ENCODE peak calls at places on chromosomes 7 and 10, in nine cellular contexts. N, E, B, A, M, X, Z, W and L are unnamed samples.

GRCh38 chr10:103800789-103801540 is 54.4 kb downstream of the SH3PXD2A start:
- DNase-seq in A (no peak), E (no peak), Z (no peak), N (peak), W (no peak), X (no peak), M (no peak), B (peak), L (peak)

GRCh38 chr10:125389648-125390047 is 229.3 kb upstream of the CTBP2 start:
- DNase-seq in Z (no peak), B (no peak), W (no peak), N (no peak), A (no peak), X (no peak), E (no peak), M (no peak), L (no peak)

GRCh38 chr10:133394801-133395221 is 854 bp downstream of the MTG1 start:
- DNase-seq in M (no peak), N (no peak), E (no peak), X (no peak), Z (no peak), W (no peak), A (peak), B (no peak), L (no peak)

GRCh38 chr10:44963772-44964633 is 4.4 kb downstream of the RASSF4 start:
- DNase-seq in B (no peak), M (peak), E (no peak), Z (peak), N (no peak), A (peak), X (peak), W (no peak), L (no peak)

GRCh38 chr7:8931906-8932646 is 498.7 kb downstream of the NXPH1 start:
- DNase-seq in N (no peak), Z (no peak), E (no peak), B (no peak), X (no peak), M (no peak), W (no peak), A (no peak), L (no peak)

GRCh38 chr10:11553773-11554381 is 57.6 kb downstream of the USP6NL start:
- DNase-seq in E (no peak), A (no peak), W (no peak), X (no peak), B (peak), Z (no peak), N (no peak), M (no peak), L (no peak)

GRCh38 chr10:116306847-116307246 is 17.4 kb upstream of the CCDC172 start:
- DNase-seq in B (no peak), X (no peak), M (no peak), N (no peak), Z (no peak), A (no peak), E (no peak), W (no peak), L (no peak)

GRCh38 chr10:132470306-132471124 is 67.1 kb upstream of the INPP5A start:
- DNase-seq in B (no peak), Z (no peak), M (no peak), X (peak), E (peak), A (peak), N (no peak), W (no peak), L (no peak)

GRCh38 chr10:6200588-6201510 is 1.9 kb upstream of the PFKFB3 start:
- DNase-seq in E (no peak), A (no peak), Z (peak), N (no peak), M (peak), B (peak), W (no peak), X (peak), L (peak)

GRCh38 chr7:157284229-157285014 is 52.4 kb upstream of the DNAJB6 start:
- DNase-seq in W (no peak), Z (no peak), B (no peak), X (no peak), M (no peak), N (no peak), E (no peak), A (no peak), L (no peak)

GRCh38 chr10:132421377-132422168 is 24.6 kb downstream of the PWWP2B start:
- DNase-seq in X (peak), W (no peak), Z (peak), E (no peak), M (no peak), B (peak), N (peak), A (peak), L (peak)

GRCh38 chr7:131538791-131539179 is 17.6 kb downstream of the PODXL start:
- DNase-seq in E (no peak), A (peak), W (no peak), M (no peak), Z (peak), X (peak), N (no peak), B (no peak), L (no peak)

GRCh38 chr7:130008941-130009847 is 42.0 kb downstream of the ZC3HC1 start:
- DNase-seq in A (peak), E (no peak), M (peak), Z (no peak), W (no peak), B (no peak), X (no peak), N (peak), L (peak)

GRCh38 chr7:97117372-97118188 is at the start of gene SDHAF3:
- DNase-seq in A (peak), E (peak), Z (peak), M (peak), N (peak), B (peak), X (peak), W (peak), L (peak)
- TF ChIP-seq CTCF in A (peak), E (no peak), Z (no peak), M (no peak), N (peak), B (no peak), X (no peak), W (peak), L (peak)

DNA sequence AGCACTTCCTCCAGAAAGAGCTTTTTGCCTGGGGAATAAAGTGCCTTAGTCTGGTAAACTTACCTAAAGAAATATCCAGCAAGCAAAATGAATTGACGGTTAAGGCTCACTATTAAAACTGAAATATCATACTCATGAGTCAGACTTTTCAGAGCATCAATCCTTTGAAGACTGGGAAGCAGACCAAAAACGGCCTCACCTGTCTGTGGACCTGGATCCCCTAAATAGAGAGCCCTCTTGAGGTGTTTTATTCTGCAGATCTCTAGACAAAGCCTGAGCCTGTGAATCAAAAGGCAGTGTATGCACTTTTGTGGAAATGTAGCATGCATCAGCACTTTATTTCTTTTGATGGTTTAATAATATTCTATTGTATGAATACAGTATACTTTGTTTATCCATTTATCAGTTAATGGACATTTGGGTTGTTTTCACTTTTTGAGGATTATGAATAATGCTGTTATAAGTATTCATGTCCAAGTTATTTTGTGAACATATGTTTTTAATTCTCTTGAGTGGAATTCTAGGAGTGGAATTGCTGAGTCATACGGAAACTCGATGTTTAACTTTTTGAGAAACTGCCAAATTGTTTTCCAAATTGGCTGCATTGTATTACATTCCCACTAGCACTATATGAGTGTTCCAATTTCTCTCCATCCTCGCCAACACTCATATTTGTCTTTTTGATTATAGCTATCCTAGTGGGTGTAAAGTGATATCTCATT is 449.0 kb upstream of the IGFBP3 start:
- DNase-seq in Z (no peak), N (peak), W (peak), B (no peak), A (no peak), X (no peak), E (peak), M (no peak), L (peak)
- TF ChIP-seq CTCF in Z (no peak), N (no peak), W (no peak), B (no peak), A (no peak), X (no peak), E (no peak), M (no peak), L (no peak)

GRCh38 chr7:28882896-28883470 is 75.1 kb downstream of the TRIL start:
- DNase-seq in A (no peak), Z (no peak), E (no peak), X (no peak), B (no peak), W (no peak), M (no peak), N (no peak), L (no peak)

GRCh38 chr7:28873410-28873809 is 84.7 kb downstream of the TRIL start:
- DNase-seq in N (no peak), M (no peak), B (no peak), X (no peak), A (no peak), W (no peak), Z (no peak), E (no peak), L (no peak)

GRCh38 chr7:28879105-28879504 is 79.0 kb downstream of the TRIL start:
- DNase-seq in M (no peak), N (no peak), A (no peak), E (no peak), X (no peak), W (no peak), Z (no peak), B (no peak), L (no peak)
- TF ChIP-seq CTCF in M (no peak), N (no peak), A (no peak), E (peak), X (no peak), W (no peak), Z (no peak), B (no peak), L (no peak)

DNA sequence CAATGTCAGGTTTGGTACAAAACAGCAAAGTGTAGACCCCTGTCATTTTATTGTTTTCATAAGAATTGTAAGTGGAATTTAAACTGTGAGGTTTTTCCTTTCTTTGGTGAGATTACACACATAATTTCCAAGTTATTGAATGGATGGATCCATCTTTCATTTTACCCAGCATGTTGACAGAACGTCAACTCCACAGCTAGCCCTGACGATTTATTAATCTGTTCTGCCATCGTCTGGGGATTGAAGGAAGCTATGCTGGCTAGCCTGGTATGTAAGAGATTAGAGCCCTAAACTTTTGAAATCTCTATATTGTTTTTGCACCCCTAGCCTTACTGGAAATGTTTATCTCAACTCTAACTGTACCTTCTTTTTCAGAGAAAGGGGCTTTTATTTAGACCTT is 8.6 kb downstream of the WNT16 start:
- DNase-seq in A (no peak), M (no peak), W (no peak), X (no peak), E (no peak), B (no peak), N (no peak), Z (no peak), L (peak)
- TF ChIP-seq CTCF in A (no peak), M (no peak), W (peak), X (no peak), E (peak), B (peak), N (no peak), Z (no peak), L (peak)

DNA sequence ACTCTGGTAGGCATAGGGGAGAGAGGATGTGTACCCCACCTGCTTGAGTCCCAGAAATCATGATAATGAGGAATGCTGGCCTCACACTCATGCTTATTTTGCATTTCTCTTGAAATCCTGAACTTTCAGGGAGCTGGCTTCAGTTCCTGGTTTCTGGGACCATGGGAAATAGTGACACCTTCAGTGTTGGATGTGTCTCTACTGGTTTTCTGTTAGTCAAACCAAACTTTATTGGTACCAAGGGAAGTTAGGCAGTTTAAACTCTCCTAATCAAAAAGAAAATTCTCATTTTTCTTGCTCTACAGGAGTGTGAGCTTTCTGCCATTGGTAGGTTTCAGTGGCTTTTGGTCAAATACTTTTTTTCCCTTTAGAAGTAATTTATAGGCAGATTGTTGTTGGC is 11.8 kb upstream of the PCGF5 start:
- DNase-seq in M (no peak), A (no peak), X (no peak), W (no peak), B (no peak), Z (no peak), N (peak), E (no peak), L (no peak)
- TF ChIP-seq CTCF in M (no peak), A (no peak), X (no peak), W (no peak), B (no peak), Z (no peak), N (peak), E (no peak), L (peak)

DNA sequence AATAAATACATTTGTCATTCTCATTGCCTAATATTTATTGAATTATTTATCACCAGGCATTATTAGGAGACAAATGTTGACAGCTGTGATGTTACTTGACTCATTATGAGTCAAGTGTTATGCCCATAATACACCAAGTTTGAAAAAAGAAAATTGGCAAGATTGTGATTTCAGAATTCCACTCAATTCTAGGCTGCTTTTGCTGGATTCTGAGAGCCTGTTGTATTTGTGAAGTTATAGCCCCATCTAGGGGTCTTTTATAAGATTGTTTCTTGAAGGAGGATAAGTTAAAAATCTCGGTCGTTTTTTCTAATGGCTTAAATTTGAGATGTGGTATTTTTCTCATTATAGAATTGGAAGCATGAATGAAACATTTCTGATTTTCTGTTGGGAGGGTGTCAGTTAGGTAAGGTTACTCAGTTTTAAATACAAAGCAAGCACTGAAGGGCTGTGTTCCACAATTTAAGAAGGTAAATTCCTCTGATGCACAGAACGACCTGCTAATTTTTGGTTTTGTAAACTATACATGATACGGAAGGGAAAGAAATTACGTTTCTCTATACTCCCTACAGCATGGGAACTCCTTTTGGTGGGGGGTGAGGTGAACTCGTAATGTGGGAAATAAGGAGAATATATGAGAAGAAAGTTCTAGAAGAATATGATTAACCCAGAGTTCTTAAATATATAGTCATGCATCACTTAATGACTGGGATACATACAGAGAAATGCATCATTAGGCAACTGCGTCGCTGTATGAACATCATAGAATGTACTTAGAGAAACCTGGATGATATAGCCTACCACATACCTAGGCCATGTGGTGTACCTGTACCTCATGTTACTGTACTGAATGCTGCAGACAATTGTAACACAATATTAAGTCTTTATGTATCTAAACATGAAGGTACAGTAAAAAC is 2.6 kb downstream of the STK31 start:
- DNase-seq in A (no peak), M (no peak), Z (no peak), X (no peak), N (peak), B (peak), E (peak), W (peak), L (peak)
- TF ChIP-seq CTCF in A (peak), M (peak), Z (peak), X (peak), N (peak), B (no peak), E (peak), W (peak), L (peak)

GRCh38 chr7:100890640-100891521 is 1.4 kb upstream of the UFSP1 start:
- DNase-seq in M (peak), A (peak), B (peak), Z (no peak), X (peak), W (no peak), N (no peak), E (no peak), L (peak)
- TF ChIP-seq CTCF in M (no peak), A (no peak), B (no peak), Z (no peak), X (no peak), W (no peak), N (no peak), E (no peak), L (no peak)

DNA sequence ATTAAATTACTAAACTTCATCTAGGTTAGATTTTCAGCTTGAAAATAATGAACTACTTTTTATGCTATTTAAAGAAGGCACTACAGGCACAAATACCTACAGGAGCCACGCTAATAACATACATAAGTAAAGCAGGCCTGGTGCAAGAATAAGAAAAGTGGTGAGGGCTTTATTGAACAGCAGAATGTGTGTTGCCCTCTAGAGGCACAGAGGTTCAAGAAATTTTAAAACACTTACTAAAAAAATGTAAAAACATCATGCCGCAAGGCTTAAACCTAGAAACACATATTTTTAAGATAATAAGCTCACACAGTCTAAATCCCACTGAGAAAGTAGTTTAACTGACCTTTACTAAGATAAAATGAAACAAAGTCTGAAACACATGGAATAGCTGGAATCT is 20.3 kb downstream of the CACUL1 start:
- DNase-seq in W (no peak), B (no peak), N (no peak), X (no peak), A (no peak), M (no peak), Z (no peak), E (no peak), L (no peak)
- TF ChIP-seq CTCF in W (peak), B (no peak), N (peak), X (no peak), A (no peak), M (peak), Z (no peak), E (peak), L (no peak)

GRCh38 chr10:24759706-24760105 is 36.0 kb upstream of the ARHGAP21 start:
- DNase-seq in W (no peak), E (no peak), N (no peak), X (no peak), M (no peak), A (no peak), Z (no peak), B (no peak), L (no peak)

GRCh38 chr10:24751716-24752115 is 28.0 kb upstream of the ARHGAP21 start:
- DNase-seq in E (no peak), Z (no peak), W (no peak), N (no peak), A (no peak), X (no peak), M (no peak), B (no peak), L (no peak)

GRCh38 chr10:24750695-24751094 is 27.0 kb upstream of the ARHGAP21 start:
- DNase-seq in Z (no peak), W (no peak), N (no peak), X (no peak), B (no peak), A (no peak), E (no peak), M (no peak), L (no peak)

GRCh38 chr10:24756283-24756682 is 32.6 kb upstream of the ARHGAP21 start:
- DNase-seq in N (no peak), X (no peak), W (no peak), M (no peak), E (no peak), Z (no peak), A (no peak), B (no peak), L (peak)
- TF ChIP-seq CTCF in N (no peak), X (no peak), W (no peak), M (no peak), E (no peak), Z (no peak), A (no peak), B (no peak), L (no peak)